ENCODE peak calls at places on chromosome 2, in eight cellular contexts. N is A549; U is astrocyte of the spinal cord; Q is HFF-Myc; W is naive thymus-derived CD4-positive, alpha-beta T cell; Z is CD8-positive, alpha-beta T cell; M is stimulated activated CD8-positive, alpha-beta memory T cell treated with anti-CD3 and anti-CD28 coated beads, Interleukin-2, amount 100 ng/mL, for 1 hour; B is neural crest cell. H is an unnamed sample.

GRCh38 chr2:7904319-7904718 is 777.5 kb upstream of the ID2 start:
- DNase-seq in N (no peak), U (no peak), Q (no peak), W (no peak), Z (no peak), M (no peak), B (no peak), H (no peak)

GRCh38 chr2:231709981-231710750 is 1.8 kb downstream of the PTMA start:
- DNase-seq in N (peak), U (peak), Q (no peak), W (peak), Z (peak), M (peak), B (peak), H (peak)

GRCh38 chr2:168732506-168732905 is 69.9 kb upstream of the NOSTRIN start:
- DNase-seq in N (no peak), U (no peak), Q (no peak), W (no peak), Z (no peak), M (no peak), B (no peak), H (no peak)

GRCh38 chr2:26720322-26721166 is 28.0 kb downstream of the KCNK3 start:
- DNase-seq in N (peak), U (peak), Q (no peak), W (no peak), Z (no peak), M (no peak), B (no peak), H (peak)

GRCh38 chr2:236776695-236777251 is 207.1 kb downstream of the ACKR3 start:
- DNase-seq in N (peak), U (peak), Q (no peak), W (no peak), Z (no peak), M (no peak), B (no peak), H (no peak)

GRCh38 chr2:159322419-159322818 is 35.9 kb upstream of the WDSUB1 start:
- DNase-seq in N (no peak), U (no peak), Q (no peak), W (no peak), Z (no peak), M (no peak), B (no peak), H (no peak)

GRCh38 chr2:45055261-45055660 is 46.0 kb upstream of the SIX2 start:
- DNase-seq in N (no peak), U (no peak), Q (no peak), W (no peak), Z (no peak), M (no peak), B (no peak), H (no peak)

GRCh38 chr2:120430501-120430830 is 84.5 kb downstream of the INHBB start:
- DNase-seq in N (no peak), U (no peak), Q (no peak), W (no peak), Z (no peak), M (no peak), B (no peak), H (no peak)

GRCh38 chr2:176385838-176386237 is 116.6 kb downstream of the MTX2 start:
- DNase-seq in N (peak), U (no peak), Q (no peak), W (no peak), Z (no peak), M (no peak), B (no peak), H (no peak)

GRCh38 chr2:121242175-121242875 is 42.7 kb downstream of the TFCP2L1 start:
- DNase-seq in N (no peak), U (no peak), Q (no peak), W (no peak), Z (no peak), M (no peak), B (no peak), H (no peak)

GRCh38 chr2:51919395-51919794 is 887.5 kb upstream of the NRXN1 start:
- DNase-seq in N (no peak), U (peak), Q (no peak), W (no peak), Z (no peak), M (no peak), B (no peak), H (no peak)

GRCh38 chr2:45394216-45394615 is 216.9 kb downstream of the SRBD1 start:
- DNase-seq in N (no peak), U (no peak), Q (no peak), W (no peak), Z (no peak), M (no peak), B (no peak), H (no peak)

GRCh38 chr2:241417626-241418025 is 61.5 kb downstream of the FARP2 start:
- DNase-seq in N (no peak), U (no peak), Q (no peak), W (no peak), Z (no peak), M (no peak), B (no peak), H (no peak)

GRCh38 chr2:85409719-85410583 is at the start of gene CAPG:
- DNase-seq in N (peak), U (no peak), Q (no peak), W (no peak), Z (peak), M (no peak), B (no peak), H (no peak)

GRCh38 chr2:139031722-139032121 is 251.5 kb upstream of the NXPH2 start:
- DNase-seq in N (peak), U (peak), Q (no peak), W (no peak), Z (no peak), M (no peak), B (no peak), H (no peak)

GRCh38 chr2:223601932-223602676 is at the start of gene SCG2:
- DNase-seq in N (peak), U (peak), Q (peak), W (peak), Z (no peak), M (no peak), B (peak), H (peak)

GRCh38 chr2:138276367-138276766 is 225.2 kb upstream of the SPOPL start:
- DNase-seq in N (no peak), U (no peak), Q (no peak), W (no peak), Z (no peak), M (no peak), B (no peak), H (no peak)

GRCh38 chr2:1973636-1974035 is 229.3 kb upstream of the PXDN start:
- DNase-seq in N (no peak), U (no peak), Q (no peak), W (no peak), Z (no peak), M (no peak), B (no peak), H (no peak)

GRCh38 chr2:120576509-120577474 is 158.9 kb upstream of the GLI2 start:
- DNase-seq in N (no peak), U (no peak), Q (no peak), W (no peak), Z (no peak), M (no peak), B (no peak), H (no peak)

GRCh38 chr2:101731221-101732054 is 33.9 kb downstream of the MAP4K4 start:
- DNase-seq in N (no peak), U (no peak), Q (no peak), W (no peak), Z (no peak), M (no peak), B (no peak), H (no peak)

GRCh38 chr2:12452211-12452610 is 264.5 kb upstream of the TRIB2 start:
- DNase-seq in N (no peak), U (peak), Q (no peak), W (no peak), Z (no peak), M (no peak), B (no peak), H (no peak)

GRCh38 chr2:208142255-208142924 is 3.6 kb downstream of the CRYGB start:
- DNase-seq in N (no peak), U (peak), Q (no peak), W (no peak), Z (no peak), M (no peak), B (no peak), H (no peak)

GRCh38 chr2:53600835-53601234 is 166.8 kb upstream of the CHAC2 start:
- DNase-seq in N (no peak), U (peak), Q (no peak), W (no peak), Z (no peak), M (no peak), B (no peak), H (peak)

GRCh38 chr2:170235860-170236638 is 58.1 kb downstream of the MYO3B start:
- DNase-seq in N (peak), U (peak), Q (peak), W (no peak), Z (no peak), M (no peak), B (peak), H (peak)

GRCh38 chr2:235433860-235434259 is 60.0 kb upstream of the AGAP1 start:
- DNase-seq in N (peak), U (no peak), Q (no peak), W (no peak), Z (no peak), M (no peak), B (no peak), H (peak)

GRCh38 chr2:134262666-134263065 is 8.8 kb downstream of the MGAT5 start:
- DNase-seq in N (no peak), U (no peak), Q (no peak), W (no peak), Z (no peak), M (no peak), B (no peak), H (no peak)

GRCh38 chr2:27446057-27446456 is 3.9 kb downstream of the KRTCAP3 start:
- DNase-seq in N (no peak), U (no peak), Q (no peak), W (no peak), Z (no peak), M (no peak), B (no peak), H (no peak)

GRCh38 chr2:119174993-119175347 is 16.4 kb upstream of the C1QL2 start:
- DNase-seq in N (no peak), U (no peak), Q (no peak), W (no peak), Z (no peak), M (no peak), B (no peak), H (no peak)

GRCh38 chr2:12106440-12107080 is 360.1 kb downstream of the LPIN1 start:
- DNase-seq in N (peak), U (peak), Q (peak), W (no peak), Z (no peak), M (no peak), B (no peak), H (no peak)

GRCh38 chr2:37020212-37020886 is 54.0 kb upstream of the STRN start:
- DNase-seq in N (no peak), U (peak), Q (peak), W (no peak), Z (no peak), M (no peak), B (no peak), H (no peak)

GRCh38 chr2:236599059-236599458 is 29.4 kb downstream of the ACKR3 start:
- DNase-seq in N (no peak), U (no peak), Q (no peak), W (no peak), Z (no peak), M (no peak), B (no peak), H (no peak)

GRCh38 chr2:168194784-168195522 is 52.4 kb downstream of the STK39 start:
- DNase-seq in N (no peak), U (peak), Q (no peak), W (no peak), Z (no peak), M (no peak), B (no peak), H (no peak)

GRCh38 chr2:69946351-69947077 is 14.9 kb downstream of the ASPRV1 start:
- DNase-seq in N (peak), U (peak), Q (no peak), W (peak), Z (peak), M (peak), B (no peak), H (no peak)

GRCh38 chr2:20044778-20045177 is 6.7 kb downstream of the LAPTM4A start:
- DNase-seq in N (no peak), U (no peak), Q (no peak), W (no peak), Z (no peak), M (no peak), B (no peak), H (no peak)

GRCh38 chr2:165529130-165529529 is 59.6 kb downstream of the CSRNP3 start:
- DNase-seq in N (no peak), U (peak), Q (no peak), W (no peak), Z (no peak), M (no peak), B (no peak), H (no peak)